ENCODE peak calls at places on chromosomes 3 and 15, in eight cellular contexts. One of them, this sample, is unnamed.
A peak's percentile ranks its signal among the peaks of the same experiment; 100 is the strongest.

GRCh38 chr3:71621802-71622537 is 38.4 kb upstream of the FOXP1 start:
- ATAC-seq in Panc1: no peak
- ATAC-seq in HCT116: no peak
- ATAC-seq in GM23338: no peak
- ATAC-seq in K562: no peak
- ATAC-seq in HepG2: no peak
- ATAC-seq in upper lobe of left lung: no peak
- ATAC-seq in GM12878: no peak
- ATAC-seq in this sample: no peak

GRCh38 chr15:42131826-42132806 is 24.3 kb downstream of the PLA2G4F start:
- ATAC-seq in Panc1: peak; percentile 31
- ATAC-seq in HCT116: no peak
- ATAC-seq in GM23338: peak; percentile 72
- ATAC-seq in K562: no peak
- ATAC-seq in HepG2: peak; percentile 49
- ATAC-seq in upper lobe of left lung: peak; percentile 40
- ATAC-seq in GM12878: no peak
- ATAC-seq in this sample: no peak

GRCh38 chr3:12956316-12956660 is 114.9 kb upstream of the RPL32 start:
- ATAC-seq in Panc1: no peak
- ATAC-seq in HCT116: no peak
- ATAC-seq in GM23338: no peak
- ATAC-seq in K562: no peak
- ATAC-seq in HepG2: no peak
- ATAC-seq in upper lobe of left lung: no peak
- ATAC-seq in GM12878: no peak
- ATAC-seq in this sample: no peak

GRCh38 chr15:50116477-50116876 is 2.6 kb downstream of the ATP8B4 start:
- ATAC-seq in Panc1: peak; percentile 48
- ATAC-seq in HCT116: peak; percentile 80
- ATAC-seq in GM23338: peak; percentile 87
- ATAC-seq in K562: peak; percentile 93
- ATAC-seq in HepG2: peak; percentile 93
- ATAC-seq in upper lobe of left lung: peak; percentile 46
- ATAC-seq in GM12878: peak; percentile 70
- ATAC-seq in this sample: no peak

GRCh38 chr3:41222012-41222411 is 22.7 kb downstream of the CTNNB1 start:
- ATAC-seq in Panc1: no peak
- ATAC-seq in HCT116: no peak
- ATAC-seq in GM23338: no peak
- ATAC-seq in K562: no peak
- ATAC-seq in HepG2: no peak
- ATAC-seq in upper lobe of left lung: no peak
- ATAC-seq in GM12878: no peak
- ATAC-seq in this sample: no peak

GRCh38 chr3:131232711-131233267 is 148.8 kb upstream of the NUDT16 start:
- ATAC-seq in Panc1: no peak
- ATAC-seq in HCT116: no peak
- ATAC-seq in GM23338: no peak
- ATAC-seq in K562: no peak
- ATAC-seq in HepG2: no peak
- ATAC-seq in upper lobe of left lung: peak; percentile 13
- ATAC-seq in GM12878: no peak
- ATAC-seq in this sample: no peak

GRCh38 chr3:18372786-18373405 is 52.2 kb downstream of the SATB1 start:
- ATAC-seq in Panc1: no peak
- ATAC-seq in HCT116: no peak
- ATAC-seq in GM23338: no peak
- ATAC-seq in K562: no peak
- ATAC-seq in HepG2: no peak
- ATAC-seq in upper lobe of left lung: no peak
- ATAC-seq in GM12878: no peak
- ATAC-seq in this sample: no peak

GRCh38 chr15:59140422-59141226 is 35.7 kb downstream of the CCNB2 start:
- ATAC-seq in Panc1: no peak
- ATAC-seq in HCT116: no peak
- ATAC-seq in GM23338: no peak
- ATAC-seq in K562: no peak
- ATAC-seq in HepG2: no peak
- ATAC-seq in upper lobe of left lung: no peak
- ATAC-seq in GM12878: peak; percentile 56
- ATAC-seq in this sample: no peak

GRCh38 chr15:37756407-37756806 is 178.0 kb upstream of the TMCO5A start:
- ATAC-seq in Panc1: no peak
- ATAC-seq in HCT116: no peak
- ATAC-seq in GM23338: no peak
- ATAC-seq in K562: no peak
- ATAC-seq in HepG2: no peak
- ATAC-seq in upper lobe of left lung: no peak
- ATAC-seq in GM12878: no peak
- ATAC-seq in this sample: no peak

GRCh38 chr3:121870710-121871109 is 23.5 kb upstream of the SLC15A2 start:
- ATAC-seq in Panc1: no peak
- ATAC-seq in HCT116: no peak
- ATAC-seq in GM23338: no peak
- ATAC-seq in K562: no peak
- ATAC-seq in HepG2: no peak
- ATAC-seq in upper lobe of left lung: no peak
- ATAC-seq in GM12878: no peak
- ATAC-seq in this sample: no peak

GRCh38 chr15:93152264-93152884 is 63.4 kb upstream of the RGMA start:
- ATAC-seq in Panc1: no peak
- ATAC-seq in HCT116: no peak
- ATAC-seq in GM23338: peak; percentile 69
- ATAC-seq in K562: no peak
- ATAC-seq in HepG2: no peak
- ATAC-seq in upper lobe of left lung: peak; percentile 9
- ATAC-seq in GM12878: no peak
- ATAC-seq in this sample: no peak

GRCh38 chr3:120683213-120683612 is 1.2 kb upstream of the HGD start:
- ATAC-seq in Panc1: no peak
- ATAC-seq in HCT116: no peak
- ATAC-seq in GM23338: no peak
- ATAC-seq in K562: no peak
- ATAC-seq in HepG2: peak; percentile 23
- ATAC-seq in upper lobe of left lung: no peak
- ATAC-seq in GM12878: no peak
- ATAC-seq in this sample: no peak

GRCh38 chr15:88624156-88624970 is 3.2 kb downstream of the AEN start:
- ATAC-seq in Panc1: no peak
- ATAC-seq in HCT116: no peak
- ATAC-seq in GM23338: peak; percentile 3
- ATAC-seq in K562: no peak
- ATAC-seq in HepG2: peak; percentile 43
- ATAC-seq in upper lobe of left lung: peak; percentile 38
- ATAC-seq in GM12878: peak; percentile 63
- ATAC-seq in this sample: peak; percentile 35

GRCh38 chr3:20111836-20112235 is 71.6 kb downstream of the KAT2B start:
- ATAC-seq in Panc1: no peak
- ATAC-seq in HCT116: no peak
- ATAC-seq in GM23338: peak; percentile 67
- ATAC-seq in K562: peak; percentile 74
- ATAC-seq in HepG2: no peak
- ATAC-seq in upper lobe of left lung: no peak
- ATAC-seq in GM12878: no peak
- ATAC-seq in this sample: no peak

GRCh38 chr15:76058714-76059319 is 968 bp upstream of the TMEM266 start:
- ATAC-seq in Panc1: peak; percentile 82
- ATAC-seq in HCT116: peak; percentile 62
- ATAC-seq in GM23338: peak; percentile 66
- ATAC-seq in K562: peak; percentile 80
- ATAC-seq in HepG2: peak; percentile 82
- ATAC-seq in upper lobe of left lung: no peak
- ATAC-seq in GM12878: peak; percentile 61
- ATAC-seq in this sample: no peak

GRCh38 chr3:101243285-101244211 is 76.8 kb downstream of the IMPG2 start:
- ATAC-seq in Panc1: no peak
- ATAC-seq in HCT116: no peak
- ATAC-seq in GM23338: no peak
- ATAC-seq in K562: no peak
- ATAC-seq in HepG2: no peak
- ATAC-seq in upper lobe of left lung: peak; percentile 76
- ATAC-seq in GM12878: no peak
- ATAC-seq in this sample: no peak

GRCh38 chr3:41602121-41602520 is 359.8 kb downstream of the ULK4 start:
- ATAC-seq in Panc1: no peak
- ATAC-seq in HCT116: no peak
- ATAC-seq in GM23338: no peak
- ATAC-seq in K562: no peak
- ATAC-seq in HepG2: no peak
- ATAC-seq in upper lobe of left lung: no peak
- ATAC-seq in GM12878: no peak
- ATAC-seq in this sample: no peak

GRCh38 chr15:92316586-92317295 is 76.9 kb upstream of the ST8SIA2 start:
- ATAC-seq in Panc1: no peak
- ATAC-seq in HCT116: no peak
- ATAC-seq in GM23338: peak; percentile 73
- ATAC-seq in K562: no peak
- ATAC-seq in HepG2: no peak
- ATAC-seq in upper lobe of left lung: no peak
- ATAC-seq in GM12878: no peak
- ATAC-seq in this sample: no peak

GRCh38 chr3:124412642-124413041 is 317.6 kb upstream of the UMPS start:
- ATAC-seq in Panc1: no peak
- ATAC-seq in HCT116: no peak
- ATAC-seq in GM23338: no peak
- ATAC-seq in K562: no peak
- ATAC-seq in HepG2: no peak
- ATAC-seq in upper lobe of left lung: no peak
- ATAC-seq in GM12878: no peak
- ATAC-seq in this sample: no peak

GRCh38 chr3:69433938-69434263 is 48.0 kb upstream of the FRMD4B start:
- ATAC-seq in Panc1: no peak
- ATAC-seq in HCT116: no peak
- ATAC-seq in GM23338: no peak
- ATAC-seq in K562: no peak
- ATAC-seq in HepG2: no peak
- ATAC-seq in upper lobe of left lung: no peak
- ATAC-seq in GM12878: peak; percentile 70
- ATAC-seq in this sample: no peak

GRCh38 chr15:100335335-100335999 is 6.3 kb downstream of the ADAMTS17 start:
- ATAC-seq in Panc1: no peak
- ATAC-seq in HCT116: no peak
- ATAC-seq in GM23338: no peak
- ATAC-seq in K562: no peak
- ATAC-seq in HepG2: no peak
- ATAC-seq in upper lobe of left lung: no peak
- ATAC-seq in GM12878: no peak
- ATAC-seq in this sample: no peak

GRCh38 chr3:73094951-73095350 is 33.5 kb downstream of the EBLN2 start:
- ATAC-seq in Panc1: no peak
- ATAC-seq in HCT116: no peak
- ATAC-seq in GM23338: peak; percentile 87
- ATAC-seq in K562: no peak
- ATAC-seq in HepG2: peak; percentile 66
- ATAC-seq in upper lobe of left lung: peak; percentile 19
- ATAC-seq in GM12878: peak; percentile 28
- ATAC-seq in this sample: no peak

GRCh38 chr15:65355173-65355982 is 22.4 kb downstream of the IGDCC3 start:
- ATAC-seq in Panc1: peak; percentile 70
- ATAC-seq in HCT116: no peak
- ATAC-seq in GM23338: peak; percentile 69
- ATAC-seq in K562: no peak
- ATAC-seq in HepG2: peak; percentile 81
- ATAC-seq in upper lobe of left lung: peak; percentile 56
- ATAC-seq in GM12878: no peak
- ATAC-seq in this sample: peak; percentile 19
- H3K4me3 ChIP-seq in Panc1: peak overlapping the region; percentile 30
- H3K4me3 ChIP-seq in HCT116: no peak overlapping the region
- H3K4me3 ChIP-seq in GM23338: peak overlapping the region; percentile 75
- H3K4me3 ChIP-seq in K562: no peak overlapping the region
- H3K4me3 ChIP-seq in HepG2: peak overlapping the region; percentile 57
- H3K4me3 ChIP-seq in upper lobe of left lung: peak overlapping the region; percentile 46
- H3K4me3 ChIP-seq in GM12878: no peak overlapping the region
- H3K4me3 ChIP-seq in this sample: peak overlapping the region; percentile 55

GRCh38 chr3:185257334-185257733 is 3.5 kb upstream of the EHHADH start:
- ATAC-seq in Panc1: no peak
- ATAC-seq in HCT116: no peak
- ATAC-seq in GM23338: no peak
- ATAC-seq in K562: no peak
- ATAC-seq in HepG2: no peak
- ATAC-seq in upper lobe of left lung: no peak
- ATAC-seq in GM12878: no peak
- ATAC-seq in this sample: no peak

GRCh38 chr3:185250653-185251052 is 3.2 kb downstream of the EHHADH start:
- ATAC-seq in Panc1: no peak
- ATAC-seq in HCT116: no peak
- ATAC-seq in GM23338: no peak
- ATAC-seq in K562: no peak
- ATAC-seq in HepG2: no peak
- ATAC-seq in upper lobe of left lung: no peak
- ATAC-seq in GM12878: no peak
- ATAC-seq in this sample: no peak

GRCh38 chr3:185254799-185255198 is 950 bp upstream of the EHHADH start:
- ATAC-seq in Panc1: no peak
- ATAC-seq in HCT116: no peak
- ATAC-seq in GM23338: no peak
- ATAC-seq in K562: no peak
- ATAC-seq in HepG2: no peak
- ATAC-seq in upper lobe of left lung: no peak
- ATAC-seq in GM12878: no peak
- ATAC-seq in this sample: no peak

GRCh38 chr3:185250247-185250646 is 3.6 kb downstream of the EHHADH start:
- ATAC-seq in Panc1: no peak
- ATAC-seq in HCT116: no peak
- ATAC-seq in GM23338: no peak
- ATAC-seq in K562: no peak
- ATAC-seq in HepG2: no peak
- ATAC-seq in upper lobe of left lung: no peak
- ATAC-seq in GM12878: no peak
- ATAC-seq in this sample: no peak

GRCh38 chr3:185253645-185254410 is at the start of gene EHHADH:
- ATAC-seq in Panc1: peak; percentile 100
- ATAC-seq in HCT116: peak; percentile 99
- ATAC-seq in GM23338: peak; percentile 93
- ATAC-seq in K562: peak; percentile 99
- ATAC-seq in HepG2: peak; percentile 99
- ATAC-seq in upper lobe of left lung: peak; percentile 99
- ATAC-seq in GM12878: peak; percentile 98
- ATAC-seq in this sample: peak; percentile 97
- TF ChIP-seq POLR2AphosphoS5 in Panc1: peak; percentile 90
- TF ChIP-seq POLR2AphosphoS5 in HCT116: peak; percentile 93
- TF ChIP-seq POLR2AphosphoS5 in GM23338: peak; percentile 73
- TF ChIP-seq POLR2AphosphoS5 in K562: no peak
- TF ChIP-seq POLR2AphosphoS5 in HepG2: peak; percentile 96
- TF ChIP-seq POLR2AphosphoS5 in upper lobe of left lung: no peak
- TF ChIP-seq POLR2AphosphoS5 in GM12878: peak; percentile 69
- TF ChIP-seq POLR2AphosphoS5 in this sample: peak; percentile 58

GRCh38 chr15:31434418-31435255 is 108.0 kb downstream of the KLF13 start:
- ATAC-seq in Panc1: no peak
- ATAC-seq in HCT116: peak; percentile 27
- ATAC-seq in GM23338: peak; percentile 9
- ATAC-seq in K562: peak; percentile 45
- ATAC-seq in HepG2: peak; percentile 40
- ATAC-seq in upper lobe of left lung: peak; percentile 79
- ATAC-seq in GM12878: peak; percentile 74
- ATAC-seq in this sample: peak; percentile 25
- H3K4me3 ChIP-seq in Panc1: no peak overlapping the region
- H3K4me3 ChIP-seq in HCT116: no peak overlapping the region
- H3K4me3 ChIP-seq in GM23338: no peak overlapping the region
- H3K4me3 ChIP-seq in K562: no peak overlapping the region
- H3K4me3 ChIP-seq in HepG2: no peak overlapping the region
- H3K4me3 ChIP-seq in upper lobe of left lung: peak overlapping the region; percentile 37
- H3K4me3 ChIP-seq in GM12878: peak overlapping the region; percentile 48
- H3K4me3 ChIP-seq in this sample: no peak overlapping the region

GRCh38 chr3:48661501-48662139 is 1.1 kb downstream of the CELSR3 start:
- ATAC-seq in Panc1: no peak
- ATAC-seq in HCT116: no peak
- ATAC-seq in GM23338: peak; percentile 2
- ATAC-seq in K562: no peak
- ATAC-seq in HepG2: peak; percentile 12
- ATAC-seq in upper lobe of left lung: peak; percentile 56
- ATAC-seq in GM12878: no peak
- ATAC-seq in this sample: no peak
- TF ChIP-seq POLR2AphosphoS5 in Panc1: no peak
- TF ChIP-seq POLR2AphosphoS5 in HCT116: no peak
- TF ChIP-seq POLR2AphosphoS5 in GM23338: peak; percentile 47
- TF ChIP-seq POLR2AphosphoS5 in K562: no peak
- TF ChIP-seq POLR2AphosphoS5 in HepG2: peak; percentile 66
- TF ChIP-seq POLR2AphosphoS5 in upper lobe of left lung: no peak
- TF ChIP-seq POLR2AphosphoS5 in GM12878: no peak
- TF ChIP-seq POLR2AphosphoS5 in this sample: no peak